ENCODE peak calls at places on chromosomes 7 and 10, in five cellular contexts. K is BE2C, U is lung, Y is HCT116, E is lower lobe of right lung. S is an unnamed sample.
A peak's percentile ranks its signal among the peaks of the same experiment; 100 is the strongest.

GRCh38 chr7:77529279-77529678 is 7.8 kb upstream of the PTPN12 start:
- DNase-seq in K (no peak), U (no peak), Y (no peak), E (no peak), S (no peak)

GRCh38 chr10:87093461-87094372 is 926 bp downstream of the GLUD1 start:
- DNase-seq in K (peak; percentile 69), U (peak; percentile 78), Y (no peak), E (peak; percentile 80), S (peak; percentile 68)

GRCh38 chr7:47557317-47557985 is 24.5 kb downstream of the TNS3 start:
- DNase-seq in K (no peak), U (no peak), Y (no peak), E (no peak), S (no peak)

GRCh38 chr10:95260397-95260881 is 30.4 kb downstream of the PDLIM1 start:
- DNase-seq in K (no peak), U (no peak), Y (no peak), E (no peak), S (no peak)

GRCh38 chr7:103640031-103640779 is 194.2 kb upstream of the SLC26A5 start:
- DNase-seq in K (no peak), U (no peak), Y (no peak), E (no peak), S (no peak)

GRCh38 chr10:104040382-104040781 is 45.3 kb downstream of the COL17A1 start:
- DNase-seq in K (no peak), U (no peak), Y (no peak), E (no peak), S (no peak)

GRCh38 chr7:51141451-51141971 is 175.1 kb downstream of the COBL start:
- DNase-seq in K (no peak), U (no peak), Y (no peak), E (no peak), S (no peak)

GRCh38 chr10:77513783-77514331 is 123.8 kb downstream of the KCNMA1 start:
- DNase-seq in K (peak; percentile 94), U (no peak), Y (peak; percentile 74), E (no peak), S (no peak)

GRCh38 chr10:71433983-71434744 is 37.4 kb downstream of the CDH23 start:
- DNase-seq in K (no peak), U (no peak), Y (no peak), E (no peak), S (no peak)

GRCh38 chr7:114630186-114630824 is 215.7 kb downstream of the FOXP2 start:
- DNase-seq in K (no peak), U (no peak), Y (no peak), E (no peak), S (no peak)

DNA sequence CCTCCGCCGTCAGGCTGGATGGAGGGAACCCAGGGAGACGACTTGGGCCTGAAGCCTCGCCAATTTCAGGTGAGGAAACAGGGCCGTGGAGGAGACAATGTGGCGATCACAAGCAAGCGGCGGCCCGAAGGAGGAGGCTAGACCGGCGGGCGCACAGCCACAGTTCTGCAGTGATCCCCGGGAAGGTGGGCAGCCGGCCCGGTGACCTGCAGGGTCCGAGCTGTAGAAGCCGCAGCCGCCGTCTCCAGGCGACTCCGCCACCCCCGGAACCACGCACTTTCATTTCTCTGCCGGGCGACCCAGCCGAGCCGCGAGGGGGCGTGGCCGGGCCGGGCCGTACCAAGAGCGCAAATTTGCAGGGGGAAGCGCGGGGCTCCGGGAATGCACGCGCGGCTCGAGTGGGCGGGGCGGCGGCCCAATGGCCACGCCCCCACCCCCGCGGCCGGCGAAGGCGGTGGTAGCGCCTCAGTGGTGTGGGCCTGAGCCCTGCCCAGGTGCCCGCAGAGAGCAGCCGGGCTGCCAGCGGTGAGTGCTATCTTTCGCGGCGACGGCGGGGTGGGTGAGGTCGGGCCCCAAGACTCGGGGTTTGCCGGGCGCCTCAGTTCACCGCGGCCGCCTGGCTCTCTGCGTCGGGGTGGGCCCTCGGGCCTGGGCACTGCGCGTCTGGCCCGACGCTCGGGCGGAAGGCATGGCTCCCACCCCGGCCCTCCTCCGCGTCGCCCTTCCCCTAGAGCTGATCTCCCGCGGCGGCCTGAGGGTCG is at the start of gene POR:
- DNase-seq in K (peak; percentile 91), U (peak; percentile 95), Y (peak; percentile 83), E (peak; percentile 96), S (peak; percentile 92)
- TF ChIP-seq CTCF in K (no peak), U (no peak), Y (no peak), E (peak; percentile 12), S (no peak)

DNA sequence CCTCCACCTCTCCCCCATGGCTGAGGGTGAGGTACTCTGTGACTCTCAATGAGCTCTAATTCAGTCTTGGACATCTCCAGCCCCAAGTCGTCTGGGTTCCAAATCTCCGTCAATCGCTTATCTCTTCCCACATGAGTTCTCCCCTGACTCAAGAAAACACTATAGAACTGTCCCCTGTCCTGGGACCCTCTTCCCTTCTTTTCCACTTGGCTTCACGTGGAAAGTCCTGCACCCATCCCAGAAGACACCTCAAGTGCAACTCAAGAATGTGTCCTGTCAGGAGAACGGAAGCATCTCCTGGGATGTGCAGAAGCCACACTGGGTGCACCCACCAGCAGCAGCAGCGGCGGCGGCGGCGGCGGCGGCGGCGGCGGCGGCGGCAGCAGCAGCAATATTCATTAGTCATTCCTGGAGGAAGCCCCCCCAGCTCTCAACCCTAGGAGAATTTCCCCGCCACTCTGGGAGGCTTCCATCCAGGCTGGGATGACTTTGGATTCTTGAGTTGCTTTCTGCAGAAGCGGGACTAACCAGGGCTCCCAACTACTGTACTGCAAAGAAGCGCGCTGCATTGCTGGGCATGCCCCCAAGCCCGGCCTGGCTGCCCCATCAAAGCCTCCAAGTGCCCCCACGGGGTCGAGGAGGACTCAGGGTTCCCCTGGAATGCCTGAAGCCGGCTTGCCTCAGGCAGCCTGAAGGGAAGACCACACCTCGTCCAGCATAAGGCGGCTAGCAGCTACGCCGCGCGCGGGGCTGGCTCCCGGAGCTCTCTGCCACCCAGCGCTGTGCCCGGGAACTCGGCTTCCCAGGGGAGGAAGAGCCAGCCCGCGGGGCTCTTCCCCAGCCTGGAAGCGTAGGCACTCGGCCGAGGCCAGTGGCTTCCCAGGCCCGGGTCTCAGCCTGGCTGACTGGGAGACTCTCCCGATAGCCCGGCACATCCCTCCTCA is 1.0 kb downstream of the CRTAC1 start:
- DNase-seq in K (no peak), U (no peak), Y (no peak), E (no peak), S (no peak)
- H3K4me3 ChIP-seq in K (no peak overlapping the region), U (peak overlapping the region; percentile 17), Y (no peak overlapping the region), E (peak overlapping the region; percentile 53), S (peak overlapping the region; percentile 66)

GRCh38 chr10:30490289-30491000 is 56.5 kb downstream of the MAP3K8 start:
- DNase-seq in K (no peak), U (no peak), Y (no peak), E (no peak), S (no peak)
- TF ChIP-seq CTCF in K (no peak), U (no peak), Y (no peak), E (no peak), S (no peak)

DNA sequence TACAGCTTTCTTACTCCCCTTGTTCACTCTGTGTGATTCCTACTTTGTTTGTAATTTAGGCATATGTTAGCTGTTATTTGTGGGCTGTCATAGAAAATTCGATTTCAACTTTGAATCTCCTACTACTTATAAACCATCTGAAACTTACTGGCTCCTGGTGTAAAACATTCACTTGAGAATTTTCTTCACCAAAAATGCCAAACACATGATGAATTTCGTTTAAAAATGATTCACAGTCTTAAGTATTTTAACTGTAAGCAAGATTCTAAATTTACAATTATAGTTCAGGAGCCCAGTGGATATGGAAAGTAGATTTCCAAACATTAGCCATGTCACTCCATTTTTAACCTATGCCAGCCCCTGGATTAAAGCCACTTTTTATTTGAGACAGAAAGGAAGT is 3.1 kb downstream of the CPED1 start:
- DNase-seq in K (no peak), U (no peak), Y (no peak), E (no peak), S (no peak)
- H3K4me3 ChIP-seq in K (no peak overlapping the region), U (no peak overlapping the region), Y (no peak overlapping the region), E (peak overlapping the region; percentile 47), S (no peak overlapping the region)

GRCh38 chr10:108783897-108784296 is 1139.4 kb downstream of the XPNPEP1 start:
- DNase-seq in K (peak; percentile 72), U (peak; percentile 39), Y (peak; percentile 39), E (no peak), S (peak; percentile 78)
- TF ChIP-seq CTCF in K (peak; percentile 68), U (no peak), Y (peak; percentile 62), E (peak; percentile 43), S (peak; percentile 77)

GRCh38 chr7:136870799-136871487 is 2.5 kb downstream of the CHRM2 start:
- DNase-seq in K (peak; percentile 44), U (no peak), Y (no peak), E (no peak), S (peak; percentile 11)
- H3K4me3 ChIP-seq in K (peak overlapping the region; percentile 74), U (peak overlapping the region; percentile 41), Y (no peak overlapping the region), E (peak overlapping the region; percentile 46), S (peak overlapping the region; percentile 69)

GRCh38 chr7:108424013-108424412 is 32.2 kb downstream of the NRCAM start:
- DNase-seq in K (no peak), U (no peak), Y (no peak), E (no peak), S (no peak)
- TF ChIP-seq CTCF in K (no peak), U (no peak), Y (no peak), E (no peak), S (no peak)

DNA sequence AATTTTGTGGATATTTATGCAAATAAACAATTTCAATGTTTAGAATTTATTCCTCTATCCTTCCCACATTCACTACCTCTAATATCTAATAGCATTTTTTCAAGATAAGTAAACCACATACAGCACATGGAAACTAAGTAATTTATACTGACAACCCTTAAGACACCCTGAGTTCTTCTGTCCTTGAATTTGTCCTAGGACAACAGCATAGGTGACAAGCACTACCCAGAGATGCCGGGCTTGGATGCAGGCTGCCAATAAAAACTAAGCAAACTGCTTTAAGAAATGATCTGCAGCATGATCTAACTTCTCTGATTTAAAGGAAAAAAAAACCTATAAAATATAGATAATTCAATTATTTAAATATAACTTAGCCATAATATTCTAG is 22.7 kb downstream of the NT5C3A start:
- DNase-seq in K (no peak), U (no peak), Y (no peak), E (no peak), S (no peak)
- H3K4me3 ChIP-seq in K (peak overlapping the region; percentile 20), U (no peak overlapping the region), Y (no peak overlapping the region), E (peak overlapping the region; percentile 57), S (no peak overlapping the region)